ENCODE peak calls at places on chromosomes 13 and 19, in eight cellular contexts. K is upper lobe of right lung; F is CD8-positive, alpha-beta memory T cell; C is substantia nigra; T is mammary epithelial cell; N is CD8-positive, alpha-beta T cell; Z is stomach; P is heart left ventricle. Y is an unnamed sample.

GRCh38 chr13:76229281-76229680 is 593.2 kb downstream of the LMO7 start:
- DNase-seq in K (no peak), F (no peak), C (no peak), T (no peak), N (no peak), Z (no peak), P (no peak), Y (no peak)

GRCh38 chr19:41999071-41999877 is 5.2 kb upstream of the ATP1A3 start:
- DNase-seq in K (no peak), F (no peak), C (no peak), T (no peak), N (no peak), Z (no peak), P (no peak), Y (no peak)

GRCh38 chr13:61383101-61383500 is 32.5 kb downstream of the PCDH20 start:
- DNase-seq in K (no peak), F (no peak), C (no peak), T (no peak), N (no peak), Z (no peak), P (no peak), Y (no peak)

GRCh38 chr19:4059931-4060620 is 6.6 kb downstream of the ZBTB7A start:
- DNase-seq in K (peak), F (peak), C (no peak), T (peak), N (peak), Z (peak), P (peak), Y (peak)

GRCh38 chr13:43878897-43879322 is 630 bp downstream of the CCDC122 start:
- DNase-seq in K (peak), F (no peak), C (peak), T (peak), N (peak), Z (peak), P (peak), Y (peak)

GRCh38 chr19:45293682-45294081 is 29.0 kb downstream of the CKM start:
- DNase-seq in K (no peak), F (no peak), C (no peak), T (peak), N (no peak), Z (no peak), P (no peak), Y (no peak)

GRCh38 chr19:5006201-5006600 is 37.3 kb downstream of the KDM4B start:
- DNase-seq in K (no peak), F (no peak), C (no peak), T (no peak), N (no peak), Z (no peak), P (no peak), Y (no peak)

GRCh38 chr13:95956589-95957148 is 96.5 kb downstream of the UGGT2 start:
- DNase-seq in K (no peak), F (no peak), C (no peak), T (peak), N (no peak), Z (no peak), P (no peak), Y (no peak)

GRCh38 chr19:57161985-57162544 is 5.2 kb downstream of the DUXA start:
- DNase-seq in K (no peak), F (no peak), C (no peak), T (no peak), N (no peak), Z (no peak), P (no peak), Y (no peak)

GRCh38 chr13:65656740-65657329 is 1573.3 kb downstream of the PCDH9 start:
- DNase-seq in K (no peak), F (no peak), C (no peak), T (no peak), N (no peak), Z (no peak), P (no peak), Y (no peak)

GRCh38 chr13:102707465-102707864 is 12.6 kb upstream of the METTL21C start:
- DNase-seq in K (no peak), F (no peak), C (no peak), T (peak), N (no peak), Z (no peak), P (no peak), Y (no peak)

GRCh38 chr19:44903216-44903601 is 2.4 kb upstream of the APOE start:
- DNase-seq in K (no peak), F (no peak), C (no peak), T (no peak), N (no peak), Z (no peak), P (no peak), Y (no peak)

GRCh38 chr13:35856721-35857346 is 274.3 kb downstream of the DCLK1 start:
- DNase-seq in K (no peak), F (no peak), C (no peak), T (no peak), N (no peak), Z (no peak), P (no peak), Y (no peak)

GRCh38 chr19:41917676-41918075 is 10.6 kb downstream of the ERFL start:
- DNase-seq in K (no peak), F (no peak), C (no peak), T (no peak), N (no peak), Z (no peak), P (no peak), Y (no peak)

GRCh38 chr13:102587916-102588315 is 8.9 kb upstream of the TPP2 start:
- DNase-seq in K (no peak), F (no peak), C (no peak), T (no peak), N (no peak), Z (no peak), P (no peak), Y (no peak)

GRCh38 chr13:49494645-49495044 is 1.1 kb upstream of the PHF11 start:
- DNase-seq in K (no peak), F (no peak), C (no peak), T (no peak), N (no peak), Z (no peak), P (no peak), Y (no peak)

GRCh38 chr19:48625891-48626327 is 6.6 kb downstream of the SPHK2 start:
- DNase-seq in K (peak), F (no peak), C (no peak), T (no peak), N (no peak), Z (no peak), P (no peak), Y (peak)

DNA sequence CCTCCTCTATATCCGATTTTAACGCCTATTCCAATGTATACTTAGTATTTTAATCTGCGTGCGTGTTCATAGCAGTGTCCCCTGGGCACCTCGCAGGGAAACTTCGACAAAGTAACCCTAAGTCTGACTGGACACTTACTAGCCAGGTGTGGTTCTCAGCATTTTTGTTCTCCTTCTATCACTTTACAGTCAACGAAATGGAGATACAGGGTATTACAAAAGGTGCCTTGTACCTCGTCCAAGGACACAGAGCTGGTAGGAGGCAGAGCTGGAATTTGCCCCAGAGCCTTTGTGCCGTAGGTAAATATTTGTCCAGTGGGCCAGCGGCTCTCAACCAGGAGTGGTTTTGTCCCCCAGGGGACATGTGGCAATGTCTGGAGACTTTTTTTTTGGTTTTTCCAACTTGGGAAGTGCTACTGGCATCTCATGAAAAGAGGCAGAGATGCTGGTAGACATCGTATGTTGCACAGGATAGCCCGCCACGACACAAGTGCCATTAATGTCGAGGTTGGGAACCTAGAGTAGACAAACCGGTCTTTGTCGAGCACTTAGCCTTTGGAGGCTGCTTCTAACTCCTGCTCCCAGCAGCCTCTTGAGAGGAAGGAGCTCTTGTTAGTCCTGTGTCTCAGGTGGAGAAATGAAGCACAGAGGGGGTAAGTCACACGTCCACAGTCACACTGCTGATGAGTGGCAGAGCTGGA is 1.1 kb downstream of the ZNF444 start:
- DNase-seq in K (peak), F (no peak), C (no peak), T (peak), N (no peak), Z (peak), P (no peak), Y (no peak)
- H3K27ac ChIP-seq in K (peak), F (peak), C (peak), T (no peak), N (peak), Z (peak), P (peak), Y (peak)

GRCh38 chr19:18762125-18763023 is 28.7 kb downstream of the COMP start:
- DNase-seq in K (peak), F (no peak), C (no peak), T (peak), N (no peak), Z (peak), P (peak), Y (peak)
- H3K27ac ChIP-seq in K (peak), F (no peak), C (no peak), T (peak), N (no peak), Z (peak), P (peak), Y (no peak)

GRCh38 chr19:43534305-43534612 is 1.3 kb downstream of the ZNF575 start:
- DNase-seq in K (no peak), F (no peak), C (no peak), T (no peak), N (no peak), Z (no peak), P (no peak), Y (no peak)

GRCh38 chr19:43541920-43542650 is 9.1 kb downstream of the ZNF575 start:
- DNase-seq in K (no peak), F (no peak), C (no peak), T (no peak), N (no peak), Z (no peak), P (peak), Y (no peak)

GRCh38 chr19:43540381-43540780 is 7.4 kb downstream of the ZNF575 start:
- DNase-seq in K (no peak), F (no peak), C (no peak), T (no peak), N (no peak), Z (no peak), P (no peak), Y (no peak)

GRCh38 chr19:43534811-43535761 is 2.1 kb downstream of the ZNF575 start:
- DNase-seq in K (peak), F (no peak), C (peak), T (no peak), N (peak), Z (peak), P (peak), Y (peak)

GRCh38 chr19:43538922-43539321 is 5.9 kb downstream of the ZNF575 start:
- DNase-seq in K (no peak), F (no peak), C (no peak), T (no peak), N (no peak), Z (no peak), P (no peak), Y (no peak)
- H3K27ac ChIP-seq in K (no peak), F (no peak), C (no peak), T (no peak), N (no peak), Z (no peak), P (no peak), Y (no peak)

DNA sequence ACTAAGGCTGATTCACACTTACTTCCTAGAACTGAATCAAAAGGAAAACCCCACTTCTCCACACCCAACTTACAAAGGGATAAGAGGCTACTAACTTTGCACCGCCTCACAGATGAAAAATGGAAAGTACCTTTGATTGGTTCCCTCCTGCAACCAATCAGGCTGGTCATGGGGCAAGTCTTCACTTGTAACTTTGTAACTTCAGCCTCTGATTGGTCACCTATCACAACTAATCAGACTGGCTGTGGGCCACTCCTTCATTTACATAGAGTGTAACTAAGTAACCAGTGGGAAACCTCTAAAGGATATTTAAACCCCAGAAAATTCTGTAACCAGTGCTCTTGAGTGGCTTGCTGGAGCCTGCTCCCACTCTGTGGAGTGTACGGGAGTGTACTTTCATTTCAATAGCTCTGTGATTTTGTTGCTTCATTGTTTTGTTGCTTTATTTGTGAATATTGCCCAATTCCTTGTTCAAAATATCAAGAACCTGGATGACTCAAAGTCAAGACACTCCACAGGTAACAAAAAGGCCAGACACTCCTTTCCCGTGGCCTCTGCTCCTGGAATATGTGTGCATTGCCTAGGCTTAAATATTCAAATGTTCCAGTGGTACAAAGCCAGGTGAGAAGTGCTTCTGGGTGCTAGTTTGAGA is 50.5 kb downstream of the RFC3 start:
- DNase-seq in K (no peak), F (no peak), C (no peak), T (peak), N (no peak), Z (no peak), P (no peak), Y (no peak)
- H3K27ac ChIP-seq in K (no peak), F (no peak), C (no peak), T (no peak), N (no peak), Z (no peak), P (no peak), Y (no peak)

DNA sequence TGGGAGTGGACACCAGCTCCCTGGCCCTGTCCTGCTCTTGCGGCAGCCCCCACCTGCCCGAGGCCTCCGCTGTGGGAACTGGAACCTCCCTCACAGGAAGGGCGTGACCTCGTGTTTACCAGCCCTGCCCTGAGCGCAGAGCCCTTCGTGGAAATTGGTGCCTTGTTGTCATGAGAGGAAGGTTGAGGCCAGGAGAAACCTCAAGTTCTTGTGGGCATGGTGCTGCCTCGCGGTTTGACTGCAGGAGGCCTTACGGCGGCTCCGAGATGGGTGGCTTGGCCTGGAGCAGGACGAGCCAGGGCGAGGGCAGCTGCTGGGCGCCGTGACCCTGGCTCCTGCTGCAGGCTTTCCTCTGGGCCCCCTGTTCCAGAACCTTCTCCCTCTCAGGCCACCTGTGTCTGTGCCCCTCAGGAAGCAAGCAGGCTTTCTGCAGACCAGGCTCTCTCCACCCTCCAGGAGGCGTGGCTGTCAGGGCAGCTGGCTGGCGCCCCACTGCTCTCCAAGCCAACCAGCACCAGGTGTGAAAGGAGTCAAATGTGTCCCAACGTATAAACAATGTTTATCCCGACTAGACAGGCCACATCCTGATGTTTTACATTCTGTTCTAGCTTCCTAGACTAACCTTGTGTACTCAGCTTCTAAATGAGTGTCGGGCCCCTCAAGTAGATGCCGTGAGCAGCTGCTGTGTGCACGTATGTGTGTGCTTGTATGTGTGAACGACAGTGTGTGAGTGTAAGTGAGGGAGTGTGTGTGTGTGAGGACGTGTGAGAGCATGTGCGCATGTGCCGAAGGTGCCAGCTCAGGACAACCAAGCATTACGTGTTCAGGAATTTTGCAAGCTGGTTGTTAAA is 10.4 kb upstream of the RASA3 start:
- DNase-seq in K (peak), F (peak), C (no peak), T (no peak), N (peak), Z (peak), P (peak), Y (peak)
- H3K27ac ChIP-seq in K (peak), F (peak), C (no peak), T (no peak), N (peak), Z (peak), P (no peak), Y (peak)

GRCh38 chr19:17618281-17618903 is 62.9 kb downstream of the COLGALT1 start:
- DNase-seq in K (no peak), F (no peak), C (no peak), T (no peak), N (no peak), Z (no peak), P (no peak), Y (no peak)

GRCh38 chr19:17616961-17617806 is 61.7 kb downstream of the COLGALT1 start:
- DNase-seq in K (no peak), F (no peak), C (no peak), T (peak), N (no peak), Z (no peak), P (no peak), Y (no peak)

GRCh38 chr19:17617807-17618192 is 62.4 kb downstream of the COLGALT1 start:
- DNase-seq in K (no peak), F (no peak), C (no peak), T (no peak), N (no peak), Z (no peak), P (no peak), Y (no peak)

GRCh38 chr19:17615889-17616685 is 60.6 kb downstream of the COLGALT1 start:
- DNase-seq in K (no peak), F (no peak), C (no peak), T (no peak), N (no peak), Z (no peak), P (no peak), Y (no peak)

DNA sequence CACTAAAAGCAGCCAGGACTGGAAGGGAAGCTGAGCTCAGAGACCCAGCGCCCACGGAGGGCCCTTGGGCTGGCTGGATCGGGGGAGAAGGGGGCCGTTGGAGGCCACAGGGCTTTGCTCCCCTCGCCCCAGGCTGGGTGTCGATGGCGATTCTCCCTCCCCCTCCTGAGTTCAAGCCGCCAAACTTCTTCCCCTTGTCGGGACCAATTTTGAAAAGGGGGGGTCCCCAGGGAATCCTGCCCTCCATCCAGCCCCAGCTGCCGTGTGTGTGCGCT is 61.2 kb downstream of the COLGALT1 start:
- DNase-seq in K (no peak), F (no peak), C (no peak), T (no peak), N (no peak), Z (no peak), P (no peak), Y (no peak)
- H3K27ac ChIP-seq in K (no peak), F (peak), C (no peak), T (no peak), N (no peak), Z (no peak), P (no peak), Y (peak)

GRCh38 chr19:6767357-6768235 is at the start of gene SH2D3A:
- DNase-seq in K (peak), F (peak), C (no peak), T (peak), N (peak), Z (peak), P (peak), Y (peak)

GRCh38 chr19:6767081-6767356 is 216 bp downstream of the SH2D3A start:
- DNase-seq in K (no peak), F (peak), C (no peak), T (peak), N (no peak), Z (no peak), P (no peak), Y (no peak)

GRCh38 chr19:6766357-6767080 is 716 bp downstream of the SH2D3A start:
- DNase-seq in K (no peak), F (no peak), C (no peak), T (no peak), N (no peak), Z (no peak), P (no peak), Y (no peak)

GRCh38 chr19:6768236-6768785 is 1.1 kb upstream of the SH2D3A start:
- DNase-seq in K (no peak), F (no peak), C (no peak), T (no peak), N (no peak), Z (no peak), P (no peak), Y (no peak)

GRCh38 chr19:6765738-6766356 is 1.4 kb downstream of the SH2D3A start:
- DNase-seq in K (peak), F (no peak), C (no peak), T (peak), N (peak), Z (peak), P (no peak), Y (peak)
- H3K27ac ChIP-seq in K (peak), F (peak), C (no peak), T (peak), N (peak), Z (peak), P (no peak), Y (peak)

GRCh38 chr13:68440874-68441273 is 1210.7 kb upstream of the PCDH9 start:
- DNase-seq in K (no peak), F (no peak), C (no peak), T (no peak), N (no peak), Z (no peak), P (no peak), Y (no peak)

GRCh38 chr13:68439821-68440220 is 1209.7 kb upstream of the PCDH9 start:
- DNase-seq in K (no peak), F (no peak), C (no peak), T (no peak), N (no peak), Z (no peak), P (no peak), Y (no peak)
- H3K27ac ChIP-seq in K (no peak), F (no peak), C (no peak), T (no peak), N (no peak), Z (no peak), P (no peak), Y (no peak)

GRCh38 chr19:33306191-33306590 is 3.9 kb upstream of the CEBPA start:
- DNase-seq in K (no peak), F (no peak), C (no peak), T (no peak), N (no peak), Z (no peak), P (no peak), Y (no peak)

GRCh38 chr19:33303791-33304759 is 1.7 kb upstream of the CEBPA start:
- DNase-seq in K (peak), F (no peak), C (no peak), T (no peak), N (no peak), Z (peak), P (no peak), Y (peak)

GRCh38 chr19:33304760-33305647 is 2.7 kb upstream of the CEBPA start:
- DNase-seq in K (peak), F (no peak), C (no peak), T (no peak), N (no peak), Z (peak), P (no peak), Y (no peak)

GRCh38 chr19:33309826-33310225 is 7.5 kb upstream of the CEBPA start:
- DNase-seq in K (no peak), F (no peak), C (no peak), T (no peak), N (no peak), Z (no peak), P (no peak), Y (peak)

GRCh38 chr19:33306853-33307792 is 4.8 kb upstream of the CEBPA start:
- DNase-seq in K (no peak), F (no peak), C (no peak), T (no peak), N (no peak), Z (peak), P (no peak), Y (peak)
- H3K27ac ChIP-seq in K (no peak), F (no peak), C (no peak), T (no peak), N (no peak), Z (no peak), P (no peak), Y (peak)

Y was measured in Peyer's patch.